ENCODE peak calls at places on chromosomes 1 and 21, in six cellular contexts. V is HFFc6; A is A673; U is CD8-positive, alpha-beta T cell; H is endothelial cell of umbilical vein; X is tibial artery. P is an unnamed sample.

GRCh38 chr21:36400719-36401118 is 15.5 kb downstream of the CHAF1B start:
- DNase-seq in V (no peak), U (no peak), X (no peak), A (no peak), H (no peak), P (no peak)

GRCh38 chr1:59261537-59261936 is 35.4 kb upstream of the FGGY start:
- DNase-seq in V (no peak), U (no peak), H (no peak), X (peak; percentile 40), A (peak; percentile 95), P (no peak)

GRCh38 chr1:177355575-177355974 is 184.8 kb downstream of the BRINP2 start:
- DNase-seq in A (peak; percentile 41), X (no peak), V (no peak), H (peak; percentile 6), U (no peak), P (no peak)

GRCh38 chr1:113872219-113872934 is 865 bp upstream of the PTPN22 start:
- DNase-seq in X (no peak), A (no peak), V (no peak), H (peak; percentile 25), U (peak; percentile 21), P (no peak)

GRCh38 chr1:237084399-237085077 is 42.6 kb downstream of the RYR2 start:
- DNase-seq in X (no peak), H (no peak), U (no peak), V (no peak), A (no peak), P (no peak)

GRCh38 chr1:47416319-47417128 is 439 bp downstream of the FOXE3 start:
- DNase-seq in H (peak; percentile 6), V (no peak), A (no peak), U (no peak), X (no peak), P (no peak)

GRCh38 chr1:26705788-26706237 is 10.0 kb downstream of the ARID1A start:
- DNase-seq in X (no peak), H (peak; percentile 59), A (no peak), U (no peak), V (peak; percentile 85), P (no peak)

GRCh38 chr1:215056584-215056983 is 26.0 kb upstream of the KCNK2 start:
- DNase-seq in A (no peak), H (no peak), V (peak; percentile 36), X (no peak), U (no peak), P (no peak)

GRCh38 chr21:20443558-20444155 is 554.6 kb upstream of the NCAM2 start:
- DNase-seq in X (no peak), A (peak; percentile 6), H (no peak), V (no peak), U (no peak), P (no peak)

GRCh38 chr1:21337931-21338567 is 47.8 kb upstream of the ECE1 start:
- DNase-seq in A (no peak), V (peak; percentile 38), H (peak; percentile 91), U (no peak), X (peak; percentile 99), P (no peak)

GRCh38 chr1:187203257-187203656 is 374.5 kb downstream of the PLA2G4A start:
- DNase-seq in V (no peak), H (peak; percentile 2), X (no peak), A (no peak), U (no peak), P (no peak)

GRCh38 chr1:230636575-230637163 is 5.6 kb upstream of the COG2 start:
- DNase-seq in A (no peak), H (no peak), U (no peak), V (no peak), X (no peak), P (no peak)

GRCh38 chr1:205396972-205397616 is 24.8 kb downstream of the LEMD1 start:
- DNase-seq in A (peak; percentile 88), H (peak; percentile 35), U (no peak), V (peak; percentile 13), X (no peak), P (no peak)

GRCh38 chr1:244963231-244963826 is 99.0 kb upstream of the HNRNPU start:
- DNase-seq in H (peak; percentile 67), U (no peak), A (no peak), V (no peak), X (no peak), P (no peak)

GRCh38 chr1:14095001-14095400 is 395.0 kb downstream of the PRDM2 start:
- DNase-seq in A (peak; percentile 68), V (no peak), H (no peak), U (no peak), X (no peak), P (no peak)

GRCh38 chr1:44619261-44619900 is 54.9 kb downstream of the TMEM53 start:
- DNase-seq in X (no peak), V (peak; percentile 97), U (no peak), H (no peak), A (no peak), P (no peak)

GRCh38 chr1:99544328-99544727 is 101.6 kb upstream of the PALMD start:
- DNase-seq in A (no peak), U (no peak), H (peak; percentile 87), V (no peak), X (no peak), P (no peak)

GRCh38 chr1:112508242-112509004 is at the start of gene WNT2B:
- DNase-seq in U (peak; percentile 58), A (peak; percentile 52), V (no peak), X (no peak), H (peak; percentile 12), P (no peak)
- TF ChIP-seq CTCF in U (no peak), A (peak; percentile 10), V (no peak), X (no peak), H (no peak), P (peak; percentile 20)

GRCh38 chr1:9691108-9691445 is 39.5 kb downstream of the PIK3CD start:
- DNase-seq in U (peak; percentile 76), H (no peak), X (no peak), A (no peak), V (peak; percentile 60), P (no peak)

GRCh38 chr1:9689011-9689706 is 37.6 kb downstream of the PIK3CD start:
- DNase-seq in A (peak; percentile 73), H (peak; percentile 28), X (peak; percentile 82), U (peak; percentile 86), V (peak; percentile 58), P (peak; percentile 88)

GRCh38 chr1:9688599-9688998 is 37.1 kb downstream of the PIK3CD start:
- DNase-seq in U (no peak), H (no peak), X (no peak), A (no peak), V (no peak), P (no peak)

GRCh38 chr1:9690440-9691107 is 39.0 kb downstream of the PIK3CD start:
- DNase-seq in V (no peak), A (no peak), U (no peak), H (no peak), X (no peak), P (no peak)

GRCh38 chr1:9689971-9690381 is 38.4 kb downstream of the PIK3CD start:
- DNase-seq in V (no peak), U (no peak), H (peak; percentile 28), A (peak; percentile 17), X (peak; percentile 35), P (no peak)
- TF ChIP-seq CTCF in V (no peak), U (no peak), H (no peak), A (no peak), X (no peak), P (no peak)

GRCh38 chr1:200409203-200409760 is 554 bp downstream of the ZNF281 start:
- DNase-seq in H (peak; percentile 59), V (no peak), X (peak; percentile 26), A (peak; percentile 11), U (peak; percentile 48), P (peak; percentile 70)
- TF ChIP-seq CTCF in H (no peak), V (peak; percentile 16), X (no peak), A (no peak), U (no peak), P (no peak)

GRCh38 chr1:154320882-154321608 is at the start of gene AQP10:
- DNase-seq in V (no peak), H (peak; percentile 51), X (no peak), U (no peak), A (no peak), P (no peak)
- TF ChIP-seq CTCF in V (no peak), H (no peak), X (no peak), U (no peak), A (no peak), P (no peak)

P was measured in type B pancreatic cell.